ENCODE peak calls at places on chromosomes 6 and 20, in seven cellular contexts. One of them, this sample, is unnamed.
A peak's percentile ranks its signal among the peaks of the same experiment; 100 is the strongest.

GRCh38 chr6:135382182-135382628 is 115.3 kb downstream of the AHI1 start:
- DNase-seq in activated CD4-positive, alpha-beta T cell treated with anti-CD3 and anti-CD28 coated beads, Interleukin-2, amount 50 U/mL, for 48 hours: no peak
- DNase-seq in RWPE1: no peak
- DNase-seq in posterior vena cava: no peak
- DNase-seq in OCI-LY7: no peak
- DNase-seq in islet precursor cell: no peak
- DNase-seq in adrenal gland: no peak
- DNase-seq in this sample: no peak

GRCh38 chr6:88650029-88650619 is 313.3 kb downstream of the RNGTT start:
- DNase-seq in activated CD4-positive, alpha-beta T cell treated with anti-CD3 and anti-CD28 coated beads, Interleukin-2, amount 50 U/mL, for 48 hours: no peak
- DNase-seq in RWPE1: no peak
- DNase-seq in posterior vena cava: no peak
- DNase-seq in OCI-LY7: peak; percentile 46
- DNase-seq in islet precursor cell: no peak
- DNase-seq in adrenal gland: no peak
- DNase-seq in this sample: no peak

GRCh38 chr6:149166747-149167146 is 150.8 kb upstream of the TAB2 start:
- DNase-seq in activated CD4-positive, alpha-beta T cell treated with anti-CD3 and anti-CD28 coated beads, Interleukin-2, amount 50 U/mL, for 48 hours: no peak
- DNase-seq in RWPE1: no peak
- DNase-seq in posterior vena cava: no peak
- DNase-seq in OCI-LY7: no peak
- DNase-seq in islet precursor cell: no peak
- DNase-seq in adrenal gland: no peak
- DNase-seq in this sample: no peak

GRCh38 chr6:89997456-89998445 is 103.5 kb downstream of the GJA10 start:
- DNase-seq in activated CD4-positive, alpha-beta T cell treated with anti-CD3 and anti-CD28 coated beads, Interleukin-2, amount 50 U/mL, for 48 hours: no peak
- DNase-seq in RWPE1: no peak
- DNase-seq in posterior vena cava: no peak
- DNase-seq in OCI-LY7: no peak
- DNase-seq in islet precursor cell: no peak
- DNase-seq in adrenal gland: no peak
- DNase-seq in this sample: no peak

GRCh38 chr6:85126448-85127178 is 323.3 kb upstream of the NT5E start:
- DNase-seq in activated CD4-positive, alpha-beta T cell treated with anti-CD3 and anti-CD28 coated beads, Interleukin-2, amount 50 U/mL, for 48 hours: peak; percentile 5
- DNase-seq in RWPE1: peak; percentile 64
- DNase-seq in posterior vena cava: peak; percentile 80
- DNase-seq in OCI-LY7: peak; percentile 8
- DNase-seq in islet precursor cell: peak; percentile 87
- DNase-seq in adrenal gland: peak; percentile 25
- DNase-seq in this sample: peak; percentile 43

GRCh38 chr6:105952762-105953700 is 133.1 kb upstream of the PRDM1 start:
- DNase-seq in activated CD4-positive, alpha-beta T cell treated with anti-CD3 and anti-CD28 coated beads, Interleukin-2, amount 50 U/mL, for 48 hours: no peak
- DNase-seq in RWPE1: no peak
- DNase-seq in posterior vena cava: no peak
- DNase-seq in OCI-LY7: no peak
- DNase-seq in islet precursor cell: no peak
- DNase-seq in adrenal gland: no peak
- DNase-seq in this sample: no peak

GRCh38 chr6:84065718-84066290 is 32.2 kb downstream of the MRAP2 start:
- DNase-seq in activated CD4-positive, alpha-beta T cell treated with anti-CD3 and anti-CD28 coated beads, Interleukin-2, amount 50 U/mL, for 48 hours: no peak
- DNase-seq in RWPE1: peak; percentile 73
- DNase-seq in posterior vena cava: no peak
- DNase-seq in OCI-LY7: no peak
- DNase-seq in islet precursor cell: no peak
- DNase-seq in adrenal gland: no peak
- DNase-seq in this sample: no peak

GRCh38 chr20:20547221-20547875 is 165.1 kb downstream of the RALGAPA2 start:
- DNase-seq in activated CD4-positive, alpha-beta T cell treated with anti-CD3 and anti-CD28 coated beads, Interleukin-2, amount 50 U/mL, for 48 hours: peak; percentile 8
- DNase-seq in RWPE1: no peak
- DNase-seq in posterior vena cava: no peak
- DNase-seq in OCI-LY7: peak; percentile 19
- DNase-seq in islet precursor cell: no peak
- DNase-seq in adrenal gland: no peak
- DNase-seq in this sample: no peak

GRCh38 chr20:53677447-53678314 is 84.0 kb upstream of the ZNF217 start:
- DNase-seq in activated CD4-positive, alpha-beta T cell treated with anti-CD3 and anti-CD28 coated beads, Interleukin-2, amount 50 U/mL, for 48 hours: peak; percentile 31
- DNase-seq in RWPE1: no peak
- DNase-seq in posterior vena cava: no peak
- DNase-seq in OCI-LY7: no peak
- DNase-seq in islet precursor cell: peak; percentile 82
- DNase-seq in adrenal gland: peak; percentile 33
- DNase-seq in this sample: peak; percentile 7

GRCh38 chr6:79536615-79536968 is 638 bp downstream of the LCA5 start:
- DNase-seq in activated CD4-positive, alpha-beta T cell treated with anti-CD3 and anti-CD28 coated beads, Interleukin-2, amount 50 U/mL, for 48 hours: peak; percentile 3
- DNase-seq in RWPE1: peak; percentile 19
- DNase-seq in posterior vena cava: no peak
- DNase-seq in OCI-LY7: peak; percentile 8
- DNase-seq in islet precursor cell: peak; percentile 56
- DNase-seq in adrenal gland: peak; percentile 35
- DNase-seq in this sample: peak; percentile 10

GRCh38 chr20:48041078-48041780 is 255.9 kb upstream of the SULF2 start:
- DNase-seq in activated CD4-positive, alpha-beta T cell treated with anti-CD3 and anti-CD28 coated beads, Interleukin-2, amount 50 U/mL, for 48 hours: no peak
- DNase-seq in RWPE1: no peak
- DNase-seq in posterior vena cava: no peak
- DNase-seq in OCI-LY7: no peak
- DNase-seq in islet precursor cell: no peak
- DNase-seq in adrenal gland: no peak
- DNase-seq in this sample: no peak

GRCh38 chr20:50320910-50321796 is 130.5 kb downstream of the CEBPB start:
- DNase-seq in activated CD4-positive, alpha-beta T cell treated with anti-CD3 and anti-CD28 coated beads, Interleukin-2, amount 50 U/mL, for 48 hours: peak; percentile 54
- DNase-seq in RWPE1: peak; percentile 100
- DNase-seq in posterior vena cava: peak; percentile 96
- DNase-seq in OCI-LY7: no peak
- DNase-seq in islet precursor cell: peak; percentile 99
- DNase-seq in adrenal gland: peak; percentile 94
- DNase-seq in this sample: peak; percentile 19

GRCh38 chr20:19750907-19751636 is 7.0 kb upstream of the RIN2 start:
- DNase-seq in activated CD4-positive, alpha-beta T cell treated with anti-CD3 and anti-CD28 coated beads, Interleukin-2, amount 50 U/mL, for 48 hours: no peak
- DNase-seq in RWPE1: no peak
- DNase-seq in posterior vena cava: no peak
- DNase-seq in OCI-LY7: no peak
- DNase-seq in islet precursor cell: no peak
- DNase-seq in adrenal gland: no peak
- DNase-seq in this sample: no peak

GRCh38 chr6:20605581-20605980 is 71.3 kb downstream of the CDKAL1 start:
- DNase-seq in activated CD4-positive, alpha-beta T cell treated with anti-CD3 and anti-CD28 coated beads, Interleukin-2, amount 50 U/mL, for 48 hours: no peak
- DNase-seq in RWPE1: no peak
- DNase-seq in posterior vena cava: no peak
- DNase-seq in OCI-LY7: no peak
- DNase-seq in islet precursor cell: peak; percentile 56
- DNase-seq in adrenal gland: no peak
- DNase-seq in this sample: no peak

GRCh38 chr6:37566209-37566859 is 66.6 kb upstream of the CCDC167 start:
- DNase-seq in activated CD4-positive, alpha-beta T cell treated with anti-CD3 and anti-CD28 coated beads, Interleukin-2, amount 50 U/mL, for 48 hours: peak; percentile 82
- DNase-seq in RWPE1: peak; percentile 64
- DNase-seq in posterior vena cava: peak; percentile 85
- DNase-seq in OCI-LY7: peak; percentile 51
- DNase-seq in islet precursor cell: peak; percentile 84
- DNase-seq in adrenal gland: peak; percentile 53
- DNase-seq in this sample: peak; percentile 71

GRCh38 chr6:26250806-26251075 is 114.3 kb upstream of the BTN3A2 start:
- DNase-seq in activated CD4-positive, alpha-beta T cell treated with anti-CD3 and anti-CD28 coated beads, Interleukin-2, amount 50 U/mL, for 48 hours: peak; percentile 23
- DNase-seq in RWPE1: no peak
- DNase-seq in posterior vena cava: no peak
- DNase-seq in OCI-LY7: no peak
- DNase-seq in islet precursor cell: no peak
- DNase-seq in adrenal gland: no peak
- DNase-seq in this sample: no peak

GRCh38 chr6:109406196-109406595 is 23.9 kb upstream of the CD164 start:
- DNase-seq in activated CD4-positive, alpha-beta T cell treated with anti-CD3 and anti-CD28 coated beads, Interleukin-2, amount 50 U/mL, for 48 hours: no peak
- DNase-seq in RWPE1: no peak
- DNase-seq in posterior vena cava: no peak
- DNase-seq in OCI-LY7: no peak
- DNase-seq in islet precursor cell: no peak
- DNase-seq in adrenal gland: no peak
- DNase-seq in this sample: no peak

GRCh38 chr6:39849764-39850163 is 57.6 kb downstream of the DAAM2 start:
- DNase-seq in activated CD4-positive, alpha-beta T cell treated with anti-CD3 and anti-CD28 coated beads, Interleukin-2, amount 50 U/mL, for 48 hours: no peak
- DNase-seq in RWPE1: no peak
- DNase-seq in posterior vena cava: no peak
- DNase-seq in OCI-LY7: no peak
- DNase-seq in islet precursor cell: peak; percentile 69
- DNase-seq in adrenal gland: no peak
- DNase-seq in this sample: no peak

GRCh38 chr6:144062757-144063156 is 32.6 kb downstream of the SF3B5 start:
- DNase-seq in activated CD4-positive, alpha-beta T cell treated with anti-CD3 and anti-CD28 coated beads, Interleukin-2, amount 50 U/mL, for 48 hours: no peak
- DNase-seq in RWPE1: no peak
- DNase-seq in posterior vena cava: no peak
- DNase-seq in OCI-LY7: peak; percentile 13
- DNase-seq in islet precursor cell: no peak
- DNase-seq in adrenal gland: no peak
- DNase-seq in this sample: no peak

GRCh38 chr20:8670900-8671229 is 398.0 kb upstream of the PLCB4 start:
- DNase-seq in activated CD4-positive, alpha-beta T cell treated with anti-CD3 and anti-CD28 coated beads, Interleukin-2, amount 50 U/mL, for 48 hours: no peak
- DNase-seq in RWPE1: no peak
- DNase-seq in posterior vena cava: no peak
- DNase-seq in OCI-LY7: no peak
- DNase-seq in islet precursor cell: no peak
- DNase-seq in adrenal gland: no peak
- DNase-seq in this sample: no peak

GRCh38 chr6:20877008-20877937 is 343.0 kb downstream of the CDKAL1 start:
- DNase-seq in activated CD4-positive, alpha-beta T cell treated with anti-CD3 and anti-CD28 coated beads, Interleukin-2, amount 50 U/mL, for 48 hours: peak; percentile 44
- DNase-seq in RWPE1: peak; percentile 85
- DNase-seq in posterior vena cava: no peak
- DNase-seq in OCI-LY7: no peak
- DNase-seq in islet precursor cell: peak; percentile 98
- DNase-seq in adrenal gland: peak; percentile 80
- DNase-seq in this sample: no peak

GRCh38 chr6:144749263-144749662 is 464.1 kb downstream of the UTRN start:
- DNase-seq in activated CD4-positive, alpha-beta T cell treated with anti-CD3 and anti-CD28 coated beads, Interleukin-2, amount 50 U/mL, for 48 hours: no peak
- DNase-seq in RWPE1: no peak
- DNase-seq in posterior vena cava: no peak
- DNase-seq in OCI-LY7: no peak
- DNase-seq in islet precursor cell: no peak
- DNase-seq in adrenal gland: no peak
- DNase-seq in this sample: no peak